ENCODE peak calls at places on chromosome 19, in seven cellular contexts. B is HS-5; X is NCI-H2081; M is H54; F is M059J; O is central memory CD8-positive, alpha-beta T cell; J is tibial artery. V is an unnamed sample.

GRCh38 chr19:11699931-11700794 is 38.6 kb downstream of the ZNF823 start:
- DNase-seq in J (no peak), F (peak), O (no peak), B (peak), X (peak), M (no peak), V (no peak)

GRCh38 chr19:55340144-55340783 is 588 bp downstream of the KMT5C start:
- DNase-seq in F (peak), M (no peak), J (no peak), X (no peak), B (no peak), O (peak), V (no peak)

GRCh38 chr19:29299416-29300380 is 86.7 kb upstream of the UQCRFS1 start:
- DNase-seq in B (no peak), J (no peak), X (no peak), M (no peak), O (no peak), F (no peak), V (no peak)

GRCh38 chr19:54420383-54421168 is 5.3 kb downstream of the TTYH1 start:
- DNase-seq in O (no peak), F (no peak), J (no peak), X (no peak), M (no peak), B (no peak), V (no peak)

GRCh38 chr19:12757544-12758274 is 6.1 kb downstream of the BEST2 start:
- DNase-seq in F (peak), M (peak), X (peak), J (peak), O (peak), B (no peak), V (peak)

GRCh38 chr19:4909172-4909896 is at the start of gene UHRF1:
- DNase-seq in O (no peak), X (peak), M (peak), F (peak), B (peak), J (no peak), V (peak)

GRCh38 chr19:10290439-10290875 is 705 bp downstream of the ICAM5 start:
- DNase-seq in J (no peak), F (peak), M (no peak), X (no peak), B (no peak), O (no peak), V (peak)

GRCh38 chr19:38392707-38393308 is 4.3 kb downstream of the SPRED3 start:
- DNase-seq in X (no peak), F (peak), M (peak), B (no peak), O (no peak), J (no peak), V (no peak)

GRCh38 chr19:11279505-11280236 is 16.3 kb upstream of the TSPAN16 start:
- DNase-seq in F (peak), X (no peak), J (no peak), B (no peak), O (no peak), M (no peak), V (peak)

GRCh38 chr19:45097776-45098520 is 5.0 kb downstream of the PPP1R37 start:
- DNase-seq in J (peak), M (peak), B (peak), F (peak), O (no peak), X (no peak), V (no peak)

GRCh38 chr19:47819841-47820244 is 1.9 kb upstream of the CRX start:
- DNase-seq in X (no peak), F (no peak), M (no peak), J (no peak), O (no peak), B (no peak), V (no peak)

GRCh38 chr19:50565984-50566903 is 2.0 kb downstream of the LRRC4B start:
- DNase-seq in F (no peak), B (no peak), X (no peak), O (no peak), M (no peak), J (no peak), V (no peak)

GRCh38 chr19:492091-492531 is 4.2 kb upstream of the MADCAM1 start:
- DNase-seq in F (no peak), X (no peak), M (no peak), O (no peak), J (no peak), B (no peak), V (no peak)

GRCh38 chr19:27974082-27974513 is 1238.9 kb downstream of the UQCRFS1 start:
- DNase-seq in O (no peak), B (no peak), J (no peak), X (no peak), M (no peak), F (no peak), V (no peak)

GRCh38 chr19:1261863-1262686 is 7.1 kb upstream of the CIRBP start:
- DNase-seq in F (peak), X (no peak), B (no peak), M (no peak), O (no peak), J (peak), V (no peak)

GRCh38 chr19:10565028-10565566 is 713 bp downstream of the KRI1 start:
- DNase-seq in X (peak), B (no peak), O (no peak), F (no peak), J (peak), M (no peak), V (no peak)

GRCh38 chr19:58569943-58570670 is 3.0 kb downstream of the MZF1 start:
- DNase-seq in M (no peak), X (no peak), F (no peak), B (no peak), O (no peak), J (no peak), V (no peak)

V was measured in activated naive CD8-positive, alpha-beta T cell treated with anti-CD3 and anti-CD28 coated beads, Interleukin-2, amount 10 ng/mL, durations not matched to agents 7 days and 5 days.